ENCODE peak calls at places on chromosomes 4 and X, in six cellular contexts. B is CD4-positive, alpha-beta T cell; J is globus pallidus; G is fibroblast of lung; P is NCI-H748 treated with DMSO at 0.1 percent for 48 hours; R is EL. F is an unnamed sample.

GRCh38 chrX:50827996-50828395 is 14.0 kb upstream of the SHROOM4 start:
- DNase-seq in B (no peak), J (no peak), G (no peak), P (no peak), R (no peak), F (no peak)

GRCh38 chrX:130691576-130691975 is 211.4 kb downstream of the ENOX2 start:
- DNase-seq in B (no peak), J (no peak), G (no peak), P (no peak), R (no peak), F (no peak)

GRCh38 chrX:19682712-19683331 is 167.5 kb upstream of the MAP3K15 start:
- DNase-seq in B (peak; percentile 64), J (no peak), G (peak; percentile 95), P (no peak), R (peak; percentile 80), F (peak; percentile 96)

GRCh38 chr4:53916431-53916889 is 147.9 kb downstream of the CHIC2 start:
- DNase-seq in B (no peak), J (no peak), G (no peak), P (no peak), R (peak; percentile 31), F (peak; percentile 58)

GRCh38 chr4:185566972-185567749 is 31.9 kb upstream of the PDLIM3 start:
- DNase-seq in B (no peak), J (peak; percentile 48), G (peak; percentile 90), P (no peak), R (peak; percentile 8), F (peak; percentile 89)

GRCh38 chr4:177159600-177159999 is 150.1 kb upstream of the NEIL3 start:
- DNase-seq in B (no peak), J (no peak), G (no peak), P (no peak), R (no peak), F (no peak)

GRCh38 chrX:136735604-136736003 is 45.1 kb downstream of the ARHGEF6 start:
- DNase-seq in B (no peak), J (no peak), G (no peak), P (no peak), R (no peak), F (no peak)

GRCh38 chrX:154321624-154322023 is 26.0 kb downstream of the TKTL1 start:
- DNase-seq in B (no peak), J (no peak), G (no peak), P (no peak), R (no peak), F (no peak)

GRCh38 chr4:114136067-114136466 is 156.6 kb upstream of the ARSJ start:
- DNase-seq in B (no peak), J (no peak), G (peak; percentile 15), P (no peak), R (peak; percentile 23), F (no peak)

GRCh38 chr4:131450572-131451209 is 1698.4 kb upstream of the PCDH10 start:
- DNase-seq in B (no peak), J (no peak), G (no peak), P (no peak), R (no peak), F (no peak)

GRCh38 chrX:22078117-22078516 is 46.0 kb downstream of the PHEX start:
- DNase-seq in B (no peak), J (no peak), G (no peak), P (no peak), R (peak; percentile 36), F (no peak)

GRCh38 chr4:177008836-177009501 is 216.2 kb upstream of the VEGFC start:
- DNase-seq in B (no peak), J (no peak), G (no peak), P (no peak), R (peak; percentile 49), F (peak; percentile 28)

GRCh38 chr4:2266821-2267220 is 4.9 kb upstream of the MXD4 start:
- DNase-seq in B (no peak), J (no peak), G (no peak), P (no peak), R (no peak), F (no peak)

GRCh38 chr4:16269742-16270522 is 43.7 kb upstream of the TAPT1 start:
- DNase-seq in B (no peak), J (no peak), G (peak; percentile 36), P (no peak), R (peak; percentile 95), F (peak; percentile 93)

GRCh38 chr4:186592961-186593586 is 37.7 kb upstream of the MTNR1A start:
- DNase-seq in B (no peak), J (no peak), G (no peak), P (no peak), R (no peak), F (no peak)

GRCh38 chr4:128796934-128797333 is 12.6 kb upstream of the JADE1 start:
- DNase-seq in B (no peak), J (no peak), G (no peak), P (no peak), R (no peak), F (no peak)

GRCh38 chrX:4035874-4036273 is 322.4 kb upstream of the PRKX start:
- DNase-seq in B (no peak), J (no peak), G (no peak), P (no peak), R (no peak), F (no peak)